ENCODE peak calls at places on chromosomes 5 and 9, in four cellular contexts. U is hepatic stellate cell, F is prostate gland, H is AG10803. G is an unnamed sample.

GRCh38 chr9:70192707-70193106 is 66.1 kb upstream of the SMC5 start:
- DNase-seq in H (no peak), U (no peak), F (no peak), G (no peak)

GRCh38 chr9:113648048-113648447 is 184.5 kb downstream of the RGS3 start:
- DNase-seq in H (no peak), F (no peak), U (no peak), G (no peak)

GRCh38 chr9:132144708-132145365 is 17.0 kb upstream of the NTNG2 start:
- DNase-seq in H (no peak), F (no peak), U (no peak), G (no peak)

GRCh38 chr5:54551292-54551691 is 33.7 kb downstream of the SNX18 start:
- DNase-seq in H (no peak), U (no peak), F (no peak), G (no peak)

GRCh38 chr9:37859043-37859442 is 44.9 kb downstream of the SLC25A51 start:
- DNase-seq in F (no peak), U (peak; percentile 5), H (peak; percentile 18), G (no peak)

GRCh38 chr5:80763211-80763610 is 108.4 kb upstream of the DHFR start:
- DNase-seq in F (peak; percentile 74), U (no peak), H (peak; percentile 22), G (no peak)

GRCh38 chr9:87531370-87532295 is 34.0 kb downstream of the DAPK1 start:
- DNase-seq in F (no peak), H (no peak), U (no peak), G (no peak)

GRCh38 chr9:121863931-121864330 is 212.5 kb downstream of the DAB2IP start:
- DNase-seq in H (peak; percentile 44), F (no peak), U (peak; percentile 49), G (peak; percentile 37)

GRCh38 chr5:94498199-94498598 is 120.2 kb downstream of the KIAA0825 start:
- DNase-seq in F (no peak), H (no peak), U (no peak), G (no peak)

GRCh38 chr5:55645304-55645703 is 66.8 kb downstream of the SLC38A9 start:
- DNase-seq in F (no peak), U (no peak), H (peak; percentile 67), G (peak; percentile 7)

GRCh38 chr5:98929982-98930355 is 1.2 kb upstream of the CHD1 start:
- DNase-seq in F (no peak), U (no peak), H (no peak), G (no peak)

GRCh38 chr9:3960661-3961144 is 339.2 kb downstream of the GLIS3 start:
- DNase-seq in U (no peak), F (no peak), H (peak; percentile 73), G (peak; percentile 67)